ENCODE peak calls at places on chromosomes 3 and 15, in eight cellular contexts. One of them, this sample, is unnamed.

GRCh38 chr3:182740710-182741109 is 52.6 kb upstream of the ATP11B start:
- DNase-seq in activated naive CD8-positive, alpha-beta T cell treated with anti-CD3 and anti-CD28 coated beads for 36 hours: no peak
- DNase-seq in SK-N-DZ: peak; percentile 80
- DNase-seq in sciatic nerve: no peak
- DNase-seq in activated CD8-positive, alpha-beta memory T cell treated with anti-CD3 and anti-CD28 coated beads, Interleukin-2, amount 50 U/mL, for 4 hours: no peak
- DNase-seq in cardiac septum: no peak
- DNase-seq in fibroblast of pulmonary artery: no peak
- DNase-seq in nucleus accumbens: no peak
- DNase-seq in this sample: no peak

GRCh38 chr15:34359416-34359815 is 7.6 kb downstream of the LPCAT4 start:
- DNase-seq in activated naive CD8-positive, alpha-beta T cell treated with anti-CD3 and anti-CD28 coated beads for 36 hours: no peak
- DNase-seq in SK-N-DZ: no peak
- DNase-seq in sciatic nerve: no peak
- DNase-seq in activated CD8-positive, alpha-beta memory T cell treated with anti-CD3 and anti-CD28 coated beads, Interleukin-2, amount 50 U/mL, for 4 hours: no peak
- DNase-seq in cardiac septum: no peak
- DNase-seq in fibroblast of pulmonary artery: no peak
- DNase-seq in nucleus accumbens: no peak
- DNase-seq in this sample: no peak

GRCh38 chr3:8942115-8942514 is 21.2 kb downstream of the RAD18 start:
- DNase-seq in activated naive CD8-positive, alpha-beta T cell treated with anti-CD3 and anti-CD28 coated beads for 36 hours: no peak
- DNase-seq in SK-N-DZ: no peak
- DNase-seq in sciatic nerve: no peak
- DNase-seq in activated CD8-positive, alpha-beta memory T cell treated with anti-CD3 and anti-CD28 coated beads, Interleukin-2, amount 50 U/mL, for 4 hours: no peak
- DNase-seq in cardiac septum: no peak
- DNase-seq in fibroblast of pulmonary artery: no peak
- DNase-seq in nucleus accumbens: no peak
- DNase-seq in this sample: no peak

GRCh38 chr15:55403531-55403930 is 4.6 kb downstream of the CCPG1 start:
- DNase-seq in activated naive CD8-positive, alpha-beta T cell treated with anti-CD3 and anti-CD28 coated beads for 36 hours: no peak
- DNase-seq in SK-N-DZ: no peak
- DNase-seq in sciatic nerve: no peak
- DNase-seq in activated CD8-positive, alpha-beta memory T cell treated with anti-CD3 and anti-CD28 coated beads, Interleukin-2, amount 50 U/mL, for 4 hours: no peak
- DNase-seq in cardiac septum: no peak
- DNase-seq in fibroblast of pulmonary artery: peak; percentile 62
- DNase-seq in nucleus accumbens: no peak
- DNase-seq in this sample: peak; percentile 28

GRCh38 chr15:90979582-90979981 is 14.8 kb downstream of the PRC1 start:
- DNase-seq in activated naive CD8-positive, alpha-beta T cell treated with anti-CD3 and anti-CD28 coated beads for 36 hours: no peak
- DNase-seq in SK-N-DZ: no peak
- DNase-seq in sciatic nerve: no peak
- DNase-seq in activated CD8-positive, alpha-beta memory T cell treated with anti-CD3 and anti-CD28 coated beads, Interleukin-2, amount 50 U/mL, for 4 hours: no peak
- DNase-seq in cardiac septum: no peak
- DNase-seq in fibroblast of pulmonary artery: no peak
- DNase-seq in nucleus accumbens: no peak
- DNase-seq in this sample: no peak

GRCh38 chr15:68278345-68279217 is 1.0 kb downstream of the FEM1B start:
- DNase-seq in activated naive CD8-positive, alpha-beta T cell treated with anti-CD3 and anti-CD28 coated beads for 36 hours: no peak
- DNase-seq in SK-N-DZ: peak; percentile 61
- DNase-seq in sciatic nerve: no peak
- DNase-seq in activated CD8-positive, alpha-beta memory T cell treated with anti-CD3 and anti-CD28 coated beads, Interleukin-2, amount 50 U/mL, for 4 hours: no peak
- DNase-seq in cardiac septum: no peak
- DNase-seq in fibroblast of pulmonary artery: no peak
- DNase-seq in nucleus accumbens: no peak
- DNase-seq in this sample: no peak

GRCh38 chr3:171285287-171285686 is 174.9 kb downstream of the TNIK start:
- DNase-seq in activated naive CD8-positive, alpha-beta T cell treated with anti-CD3 and anti-CD28 coated beads for 36 hours: no peak
- DNase-seq in SK-N-DZ: no peak
- DNase-seq in sciatic nerve: no peak
- DNase-seq in activated CD8-positive, alpha-beta memory T cell treated with anti-CD3 and anti-CD28 coated beads, Interleukin-2, amount 50 U/mL, for 4 hours: no peak
- DNase-seq in cardiac septum: no peak
- DNase-seq in fibroblast of pulmonary artery: no peak
- DNase-seq in nucleus accumbens: no peak
- DNase-seq in this sample: no peak

GRCh38 chr3:139716908-139717485 is 39.2 kb upstream of the NMNAT3 start:
- DNase-seq in activated naive CD8-positive, alpha-beta T cell treated with anti-CD3 and anti-CD28 coated beads for 36 hours: no peak
- DNase-seq in SK-N-DZ: no peak
- DNase-seq in sciatic nerve: no peak
- DNase-seq in activated CD8-positive, alpha-beta memory T cell treated with anti-CD3 and anti-CD28 coated beads, Interleukin-2, amount 50 U/mL, for 4 hours: no peak
- DNase-seq in cardiac septum: no peak
- DNase-seq in fibroblast of pulmonary artery: no peak
- DNase-seq in nucleus accumbens: no peak
- DNase-seq in this sample: no peak

GRCh38 chr3:170414202-170414663 is 4.4 kb upstream of the CLDN11 start:
- DNase-seq in activated naive CD8-positive, alpha-beta T cell treated with anti-CD3 and anti-CD28 coated beads for 36 hours: peak; percentile 19
- DNase-seq in SK-N-DZ: peak; percentile 75
- DNase-seq in sciatic nerve: no peak
- DNase-seq in activated CD8-positive, alpha-beta memory T cell treated with anti-CD3 and anti-CD28 coated beads, Interleukin-2, amount 50 U/mL, for 4 hours: peak; percentile 23
- DNase-seq in cardiac septum: no peak
- DNase-seq in fibroblast of pulmonary artery: peak; percentile 90
- DNase-seq in nucleus accumbens: peak; percentile 63
- DNase-seq in this sample: peak; percentile 62

GRCh38 chr15:90873998-90874605 is 5.7 kb downstream of the FURIN start:
- DNase-seq in activated naive CD8-positive, alpha-beta T cell treated with anti-CD3 and anti-CD28 coated beads for 36 hours: no peak
- DNase-seq in SK-N-DZ: no peak
- DNase-seq in sciatic nerve: no peak
- DNase-seq in activated CD8-positive, alpha-beta memory T cell treated with anti-CD3 and anti-CD28 coated beads, Interleukin-2, amount 50 U/mL, for 4 hours: no peak
- DNase-seq in cardiac septum: no peak
- DNase-seq in fibroblast of pulmonary artery: no peak
- DNase-seq in nucleus accumbens: no peak
- DNase-seq in this sample: no peak

GRCh38 chr3:73045391-73045790 is 16.1 kb upstream of the EBLN2 start:
- DNase-seq in activated naive CD8-positive, alpha-beta T cell treated with anti-CD3 and anti-CD28 coated beads for 36 hours: no peak
- DNase-seq in SK-N-DZ: no peak
- DNase-seq in sciatic nerve: no peak
- DNase-seq in activated CD8-positive, alpha-beta memory T cell treated with anti-CD3 and anti-CD28 coated beads, Interleukin-2, amount 50 U/mL, for 4 hours: no peak
- DNase-seq in cardiac septum: no peak
- DNase-seq in fibroblast of pulmonary artery: peak; percentile 29
- DNase-seq in nucleus accumbens: no peak
- DNase-seq in this sample: no peak

GRCh38 chr3:141147657-141148056 is 84.0 kb upstream of the PXYLP1 start:
- DNase-seq in activated naive CD8-positive, alpha-beta T cell treated with anti-CD3 and anti-CD28 coated beads for 36 hours: no peak
- DNase-seq in SK-N-DZ: no peak
- DNase-seq in sciatic nerve: no peak
- DNase-seq in activated CD8-positive, alpha-beta memory T cell treated with anti-CD3 and anti-CD28 coated beads, Interleukin-2, amount 50 U/mL, for 4 hours: no peak
- DNase-seq in cardiac septum: no peak
- DNase-seq in fibroblast of pulmonary artery: no peak
- DNase-seq in nucleus accumbens: no peak
- DNase-seq in this sample: no peak

GRCh38 chr3:11611271-11611893 is 32.3 kb downstream of the VGLL4 start:
- DNase-seq in activated naive CD8-positive, alpha-beta T cell treated with anti-CD3 and anti-CD28 coated beads for 36 hours: no peak
- DNase-seq in SK-N-DZ: no peak
- DNase-seq in sciatic nerve: no peak
- DNase-seq in activated CD8-positive, alpha-beta memory T cell treated with anti-CD3 and anti-CD28 coated beads, Interleukin-2, amount 50 U/mL, for 4 hours: no peak
- DNase-seq in cardiac septum: no peak
- DNase-seq in fibroblast of pulmonary artery: no peak
- DNase-seq in nucleus accumbens: no peak
- DNase-seq in this sample: no peak

GRCh38 chr15:71436854-71437253 is 321.6 kb downstream of the THSD4 start:
- DNase-seq in activated naive CD8-positive, alpha-beta T cell treated with anti-CD3 and anti-CD28 coated beads for 36 hours: no peak
- DNase-seq in SK-N-DZ: no peak
- DNase-seq in sciatic nerve: no peak
- DNase-seq in activated CD8-positive, alpha-beta memory T cell treated with anti-CD3 and anti-CD28 coated beads, Interleukin-2, amount 50 U/mL, for 4 hours: no peak
- DNase-seq in cardiac septum: no peak
- DNase-seq in fibroblast of pulmonary artery: no peak
- DNase-seq in nucleus accumbens: no peak
- DNase-seq in this sample: no peak

GRCh38 chr3:143608966-143609365 is 239.3 kb downstream of the SLC9A9 start:
- DNase-seq in activated naive CD8-positive, alpha-beta T cell treated with anti-CD3 and anti-CD28 coated beads for 36 hours: no peak
- DNase-seq in SK-N-DZ: no peak
- DNase-seq in sciatic nerve: no peak
- DNase-seq in activated CD8-positive, alpha-beta memory T cell treated with anti-CD3 and anti-CD28 coated beads, Interleukin-2, amount 50 U/mL, for 4 hours: no peak
- DNase-seq in cardiac septum: no peak
- DNase-seq in fibroblast of pulmonary artery: peak; percentile 83
- DNase-seq in nucleus accumbens: no peak
- DNase-seq in this sample: no peak

GRCh38 chr3:71031151-71031550 is 552.4 kb downstream of the FOXP1 start:
- DNase-seq in activated naive CD8-positive, alpha-beta T cell treated with anti-CD3 and anti-CD28 coated beads for 36 hours: no peak
- DNase-seq in SK-N-DZ: no peak
- DNase-seq in sciatic nerve: no peak
- DNase-seq in activated CD8-positive, alpha-beta memory T cell treated with anti-CD3 and anti-CD28 coated beads, Interleukin-2, amount 50 U/mL, for 4 hours: no peak
- DNase-seq in cardiac septum: no peak
- DNase-seq in fibroblast of pulmonary artery: no peak
- DNase-seq in nucleus accumbens: no peak
- DNase-seq in this sample: no peak

GRCh38 chr3:67819447-67819846 is 165.0 kb upstream of the SUCLG2 start:
- DNase-seq in activated naive CD8-positive, alpha-beta T cell treated with anti-CD3 and anti-CD28 coated beads for 36 hours: no peak
- DNase-seq in SK-N-DZ: no peak
- DNase-seq in sciatic nerve: no peak
- DNase-seq in activated CD8-positive, alpha-beta memory T cell treated with anti-CD3 and anti-CD28 coated beads, Interleukin-2, amount 50 U/mL, for 4 hours: no peak
- DNase-seq in cardiac septum: no peak
- DNase-seq in fibroblast of pulmonary artery: no peak
- DNase-seq in nucleus accumbens: no peak
- DNase-seq in this sample: no peak

GRCh38 chr3:100740207-100740606 is 30.9 kb downstream of the TFG start:
- DNase-seq in activated naive CD8-positive, alpha-beta T cell treated with anti-CD3 and anti-CD28 coated beads for 36 hours: no peak
- DNase-seq in SK-N-DZ: no peak
- DNase-seq in sciatic nerve: no peak
- DNase-seq in activated CD8-positive, alpha-beta memory T cell treated with anti-CD3 and anti-CD28 coated beads, Interleukin-2, amount 50 U/mL, for 4 hours: no peak
- DNase-seq in cardiac septum: no peak
- DNase-seq in fibroblast of pulmonary artery: no peak
- DNase-seq in nucleus accumbens: no peak
- DNase-seq in this sample: no peak

GRCh38 chr15:38308797-38309196 is 56.2 kb downstream of the SPRED1 start:
- DNase-seq in activated naive CD8-positive, alpha-beta T cell treated with anti-CD3 and anti-CD28 coated beads for 36 hours: no peak
- DNase-seq in SK-N-DZ: no peak
- DNase-seq in sciatic nerve: no peak
- DNase-seq in activated CD8-positive, alpha-beta memory T cell treated with anti-CD3 and anti-CD28 coated beads, Interleukin-2, amount 50 U/mL, for 4 hours: no peak
- DNase-seq in cardiac septum: no peak
- DNase-seq in fibroblast of pulmonary artery: no peak
- DNase-seq in nucleus accumbens: no peak
- DNase-seq in this sample: no peak

GRCh38 chr3:126373146-126373613 is 16.0 kb upstream of the KLF15 start:
- DNase-seq in activated naive CD8-positive, alpha-beta T cell treated with anti-CD3 and anti-CD28 coated beads for 36 hours: no peak
- DNase-seq in SK-N-DZ: no peak
- DNase-seq in sciatic nerve: peak; percentile 23
- DNase-seq in activated CD8-positive, alpha-beta memory T cell treated with anti-CD3 and anti-CD28 coated beads, Interleukin-2, amount 50 U/mL, for 4 hours: no peak
- DNase-seq in cardiac septum: no peak
- DNase-seq in fibroblast of pulmonary artery: no peak
- DNase-seq in nucleus accumbens: no peak
- DNase-seq in this sample: no peak

GRCh38 chr15:100861511-100861991 is 18.1 kb upstream of the ALDH1A3 start:
- DNase-seq in activated naive CD8-positive, alpha-beta T cell treated with anti-CD3 and anti-CD28 coated beads for 36 hours: no peak
- DNase-seq in SK-N-DZ: no peak
- DNase-seq in sciatic nerve: peak; percentile 81
- DNase-seq in activated CD8-positive, alpha-beta memory T cell treated with anti-CD3 and anti-CD28 coated beads, Interleukin-2, amount 50 U/mL, for 4 hours: no peak
- DNase-seq in cardiac septum: peak; percentile 77
- DNase-seq in fibroblast of pulmonary artery: no peak
- DNase-seq in nucleus accumbens: peak; percentile 88
- DNase-seq in this sample: no peak

GRCh38 chr3:143283432-143284128 is 164.0 kb downstream of the CHST2 start:
- DNase-seq in activated naive CD8-positive, alpha-beta T cell treated with anti-CD3 and anti-CD28 coated beads for 36 hours: peak; percentile 23
- DNase-seq in SK-N-DZ: no peak
- DNase-seq in sciatic nerve: no peak
- DNase-seq in activated CD8-positive, alpha-beta memory T cell treated with anti-CD3 and anti-CD28 coated beads, Interleukin-2, amount 50 U/mL, for 4 hours: no peak
- DNase-seq in cardiac septum: no peak
- DNase-seq in fibroblast of pulmonary artery: no peak
- DNase-seq in nucleus accumbens: no peak
- DNase-seq in this sample: no peak